ENCODE peak calls at places on chromosomes 3 and 15, in four cellular contexts. E is K562, Z is SK-N-SH, S is HepG2. I is an unnamed sample.

GRCh38 chr3:133851931-133852330 is 43.8 kb downstream of the RAB6B start:
- DNase-seq in E (no peak), S (no peak), Z (no peak), I (no peak)

GRCh38 chr3:39150803-39151631 is 2.4 kb downstream of the CSRNP1 start:
- DNase-seq in E (peak), S (peak), Z (peak), I (no peak)

GRCh38 chr3:99013794-99014315 is 112.4 kb upstream of the DCBLD2 start:
- DNase-seq in S (no peak), Z (no peak), E (no peak), I (no peak)

GRCh38 chr3:141371882-141372281 is 3.6 kb downstream of the ZBTB38 start:
- DNase-seq in Z (no peak), S (no peak), E (no peak), I (no peak)

GRCh38 chr15:53312707-53313106 is 446.8 kb downstream of the WDR72 start:
- DNase-seq in Z (no peak), E (no peak), S (no peak), I (no peak)

GRCh38 chr3:155608237-155608636 is 136.6 kb downstream of the PLCH1 start:
- DNase-seq in S (no peak), E (no peak), Z (no peak), I (no peak)

GRCh38 chr3:173688216-173688842 is 290.8 kb downstream of the NLGN1 start:
- DNase-seq in S (no peak), E (no peak), Z (no peak), I (no peak)

GRCh38 chr3:170558417-170558816 is 27.5 kb downstream of the SLC7A14 start:
- DNase-seq in E (no peak), Z (no peak), S (no peak), I (no peak)

GRCh38 chr3:57951106-57951882 is 56.9 kb upstream of the FLNB start:
- DNase-seq in E (peak), S (peak), Z (peak), I (no peak)

GRCh38 chr3:37237252-37237651 is 62.9 kb upstream of the LRRFIP2 start:
- DNase-seq in E (no peak), S (no peak), Z (no peak), I (no peak)

GRCh38 chr15:88990185-88990679 is 77.1 kb upstream of the MFGE8 start:
- DNase-seq in E (no peak), Z (peak), S (no peak), I (no peak)

GRCh38 chr3:40355410-40355809 is 31.6 kb upstream of the ENTPD3 start:
- DNase-seq in E (no peak), Z (no peak), S (no peak), I (no peak)

GRCh38 chr15:42640103-42640502 is 64.7 kb downstream of the STARD9 start:
- DNase-seq in S (no peak), E (no peak), Z (no peak), I (no peak)

GRCh38 chr3:141239551-141240281 is 8.1 kb downstream of the PXYLP1 start:
- DNase-seq in Z (no peak), S (no peak), E (no peak), I (no peak)

GRCh38 chr15:74324714-74325113 is 42.7 kb downstream of the CYP11A1 start:
- DNase-seq in E (no peak), Z (no peak), S (no peak), I (no peak)

GRCh38 chr3:111568355-111568754 is 26.4 kb downstream of the CD96 start:
- DNase-seq in E (no peak), Z (no peak), S (no peak), I (no peak)

GRCh38 chr3:64668582-64669510 is 19.0 kb downstream of the ADAMTS9 start:
- DNase-seq in E (no peak), S (no peak), Z (no peak), I (no peak)

GRCh38 chr3:17639765-17640164 is 102.7 kb downstream of the TBC1D5 start:
- DNase-seq in Z (no peak), S (peak), E (no peak), I (no peak)

GRCh38 chr3:80395023-80395422 is 627.2 kb upstream of the ROBO1 start:
- DNase-seq in S (no peak), Z (no peak), E (no peak), I (no peak)

DNA sequence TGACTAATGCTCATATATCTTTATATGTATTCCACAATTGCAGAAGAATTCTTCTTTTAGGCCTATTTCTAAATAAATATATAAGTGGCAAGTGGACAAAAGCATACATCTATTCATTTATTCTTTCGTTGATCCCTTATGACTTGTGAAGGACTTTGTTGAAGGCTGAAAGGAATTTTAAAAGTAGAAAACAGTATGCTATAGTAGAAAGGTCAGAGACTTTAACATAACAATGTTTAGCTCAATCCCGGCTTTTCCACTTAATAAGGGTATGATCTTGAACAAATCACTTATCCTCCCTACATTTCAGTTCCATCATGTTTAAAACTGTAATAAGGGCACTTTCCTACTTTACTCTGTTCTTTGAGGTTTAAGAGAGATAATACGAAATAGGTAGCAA is 672.9 kb downstream of the MECOM start:
- DNase-seq in E (no peak), S (no peak), Z (no peak), I (no peak)
- TF ChIP-seq RFX5 in E (no peak), S (no peak), Z (no peak), I (no peak)

GRCh38 chr3:180196658-180197057 is 159.9 kb upstream of the PEX5L start:
- DNase-seq in Z (no peak), E (no peak), S (no peak), I (no peak)
- TF ChIP-seq ZBTB33 in Z (no peak), E (no peak), S (no peak), I (no peak)

GRCh38 chr3:128787256-128788253 is 61.6 kb downstream of the RAB7A start:
- DNase-seq in Z (peak), E (peak), S (peak), I (no peak)
- TF ChIP-seq RFX5 in Z (no peak), E (no peak), S (no peak), I (no peak)

GRCh38 chr15:100635406-100636071 is 33.1 kb downstream of the ASB7 start:
- DNase-seq in E (no peak), Z (no peak), S (no peak), I (no peak)
- TF ChIP-seq ZBTB33 in E (no peak), Z (no peak), S (no peak), I (no peak)

GRCh38 chr15:65399997-65400396 is 22.2 kb upstream of the IGDCC3 start:
- DNase-seq in S (no peak), E (no peak), Z (no peak), I (no peak)
- TF ChIP-seq RFX5 in S (no peak), E (no peak), Z (no peak), I (no peak)

DNA sequence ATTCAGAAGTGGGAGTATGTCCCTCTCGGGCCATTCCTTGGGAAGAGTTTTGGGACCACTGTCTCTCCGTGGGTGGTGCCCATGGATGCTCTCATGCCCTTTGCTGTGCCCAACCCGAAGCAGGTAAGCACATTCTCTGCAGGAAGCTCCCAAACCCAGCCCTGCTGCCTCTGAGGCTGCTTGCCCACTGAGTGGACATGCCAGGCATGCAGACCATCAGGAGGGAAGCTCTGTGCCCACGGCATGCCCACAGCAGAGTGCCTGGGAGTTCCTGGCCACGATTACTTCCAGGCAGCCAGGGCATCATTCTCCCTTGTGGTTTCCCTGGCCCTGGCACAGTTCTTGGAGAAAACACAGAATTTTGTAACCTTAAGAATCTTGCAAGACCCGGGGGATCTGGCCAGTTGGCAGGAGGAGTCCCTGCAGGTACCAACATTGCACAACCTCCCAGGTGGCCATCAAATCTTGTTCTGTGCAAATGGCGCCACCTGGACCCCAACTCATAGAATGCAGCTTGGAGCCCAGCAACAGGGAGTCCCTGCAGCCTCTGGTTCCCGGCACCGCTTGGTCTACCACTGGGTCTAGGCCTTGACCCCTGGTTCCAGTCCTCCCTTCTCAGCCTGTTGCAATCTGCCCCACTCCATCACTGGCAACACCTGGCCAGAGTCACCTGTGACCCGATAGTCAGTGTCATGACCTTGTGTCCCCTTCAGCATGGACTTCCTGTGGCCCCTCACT is 20.4 kb downstream of the FAH start:
- DNase-seq in Z (peak), S (peak), E (peak), I (no peak)
- TF ChIP-seq ZBTB33 in Z (no peak), S (peak), E (no peak), I (no peak)

I was measured in GM12878.